ENCODE peak calls at places on chromosomes 2 and 18, in four cellular contexts. One of them, this sample, is unnamed. For H3K79me2, the result is how much of the 10 kb centered on the place peaks cover.

GRCh38 chr18:48629730-48630324 is 91.0 kb downstream of the CTIF start:
- DNase-seq in H9: no peak
- DNase-seq in trophoblast cell: peak
- DNase-seq in H1: no peak
- DNase-seq in this sample: peak

GRCh38 chr2:85773692-85774091 is 19.9 kb downstream of the ATOH8 start:
- DNase-seq in H9: no peak
- DNase-seq in trophoblast cell: no peak
- DNase-seq in H1: no peak
- DNase-seq in this sample: no peak

GRCh38 chr2:15832849-15833680 is 107.3 kb upstream of the MYCN start:
- DNase-seq in H9: no peak
- DNase-seq in trophoblast cell: no peak
- DNase-seq in H1: no peak
- DNase-seq in this sample: no peak

GRCh38 chr2:188622898-188623297 is 331.2 kb downstream of the GULP1 start:
- DNase-seq in H9: no peak
- DNase-seq in trophoblast cell: no peak
- DNase-seq in H1: no peak
- DNase-seq in this sample: no peak

GRCh38 chr2:217712431-217712830 is 290.4 kb downstream of the TNS1 start:
- DNase-seq in H9: no peak
- DNase-seq in trophoblast cell: no peak
- DNase-seq in H1: no peak
- DNase-seq in this sample: no peak

GRCh38 chr2:150620860-150621259 is 133.4 kb upstream of the RND3 start:
- DNase-seq in H9: no peak
- DNase-seq in trophoblast cell: no peak
- DNase-seq in H1: no peak
- DNase-seq in this sample: no peak

GRCh38 chr18:49999128-49999527 is 185.8 kb upstream of the ACAA2 start:
- DNase-seq in H9: no peak
- DNase-seq in trophoblast cell: no peak
- DNase-seq in H1: no peak
- DNase-seq in this sample: no peak

GRCh38 chr2:128145651-128146050 is 54.7 kb downstream of the UGGT1 start:
- DNase-seq in H9: no peak
- DNase-seq in trophoblast cell: no peak
- DNase-seq in H1: no peak
- DNase-seq in this sample: no peak

GRCh38 chr2:175631247-175631628 is 370.8 kb downstream of the LNPK start:
- DNase-seq in H9: no peak
- DNase-seq in trophoblast cell: no peak
- DNase-seq in H1: no peak
- DNase-seq in this sample: no peak

GRCh38 chr2:168326578-168326977 is 79.2 kb upstream of the STK39 start:
- DNase-seq in H9: no peak
- DNase-seq in trophoblast cell: no peak
- DNase-seq in H1: no peak
- DNase-seq in this sample: no peak

GRCh38 chr2:30239308-30240161 is 8.2 kb downstream of the LBH start:
- DNase-seq in H9: peak
- DNase-seq in trophoblast cell: peak
- DNase-seq in H1: no peak
- DNase-seq in this sample: peak

GRCh38 chr18:38923136-38923535 is 1357.5 kb upstream of the CELF4 start:
- DNase-seq in H9: no peak
- DNase-seq in trophoblast cell: no peak
- DNase-seq in H1: no peak
- DNase-seq in this sample: peak

GRCh38 chr2:106956879-106957278 is 70.9 kb upstream of the ST6GAL2 start:
- DNase-seq in H9: no peak
- DNase-seq in trophoblast cell: peak
- DNase-seq in H1: no peak
- DNase-seq in this sample: peak

GRCh38 chr18:32769242-32770180 is 3.3 kb downstream of the KLHL14 start:
- DNase-seq in H9: peak
- DNase-seq in trophoblast cell: peak
- DNase-seq in H1: no peak
- DNase-seq in this sample: peak

GRCh38 chr2:202822411-202822810 is 49.2 kb downstream of the ICA1L start:
- DNase-seq in H9: no peak
- DNase-seq in trophoblast cell: no peak
- DNase-seq in H1: no peak
- DNase-seq in this sample: no peak

GRCh38 chr2:222545821-222546540 is 109.9 kb downstream of the FARSB start:
- DNase-seq in H9: no peak
- DNase-seq in trophoblast cell: no peak
- DNase-seq in H1: no peak
- DNase-seq in this sample: no peak

GRCh38 chr18:57585846-57586242 is 658 bp downstream of the FECH start:
- DNase-seq in H9: no peak
- DNase-seq in trophoblast cell: no peak
- DNase-seq in H1: no peak
- DNase-seq in this sample: peak

GRCh38 chr2:12227941-12228608 is 481.6 kb downstream of the LPIN1 start:
- DNase-seq in H9: no peak
- DNase-seq in trophoblast cell: peak
- DNase-seq in H1: no peak
- DNase-seq in this sample: no peak

GRCh38 chr2:86671304-86671981 is 47.8 kb upstream of the RNF103 start:
- DNase-seq in H9: no peak
- DNase-seq in trophoblast cell: peak
- DNase-seq in H1: no peak
- DNase-seq in this sample: peak

GRCh38 chr2:118443596-118443995 is 355.3 kb downstream of the INSIG2 start:
- DNase-seq in H9: no peak
- DNase-seq in trophoblast cell: no peak
- DNase-seq in H1: no peak
- DNase-seq in this sample: peak

GRCh38 chr18:79872852-79873444 is 75.2 kb downstream of the KCNG2 start:
- DNase-seq in H9: peak
- DNase-seq in trophoblast cell: no peak
- DNase-seq in H1: no peak
- DNase-seq in this sample: no peak

GRCh38 chr18:9101730-9102390 is 639 bp upstream of the NDUFV2 start:
- DNase-seq in H9: no peak
- DNase-seq in trophoblast cell: peak
- DNase-seq in H1: no peak
- DNase-seq in this sample: no peak

GRCh38 chr2:105176429-105176828 is 65.1 kb upstream of the GPR45 start:
- DNase-seq in H9: no peak
- DNase-seq in trophoblast cell: no peak
- DNase-seq in H1: no peak
- DNase-seq in this sample: no peak

GRCh38 chr2:71504611-71505010 is 51.2 kb downstream of the DYSF start:
- DNase-seq in H9: no peak
- DNase-seq in trophoblast cell: no peak
- DNase-seq in H1: no peak
- DNase-seq in this sample: no peak

GRCh38 chr2:71505770-71506140 is 52.4 kb downstream of the DYSF start:
- DNase-seq in H9: no peak
- DNase-seq in trophoblast cell: no peak
- DNase-seq in H1: no peak
- DNase-seq in this sample: no peak

GRCh38 chr2:71505086-71505769 is 51.9 kb downstream of the DYSF start:
- DNase-seq in H9: no peak
- DNase-seq in trophoblast cell: no peak
- DNase-seq in H1: no peak
- DNase-seq in this sample: no peak

GRCh38 chr2:71502941-71503738 is 49.8 kb downstream of the DYSF start:
- DNase-seq in H9: no peak
- DNase-seq in trophoblast cell: no peak
- DNase-seq in H1: no peak
- DNase-seq in this sample: no peak

GRCh38 chr2:71503827-71504226 is 50.5 kb downstream of the DYSF start:
- DNase-seq in H9: no peak
- DNase-seq in trophoblast cell: peak
- DNase-seq in H1: no peak
- DNase-seq in this sample: no peak
- H3K27ac ChIP-seq in H9: no peak
- H3K27ac ChIP-seq in trophoblast cell: no peak
- H3K27ac ChIP-seq in H1: no peak
- H3K27ac ChIP-seq in this sample: no peak

GRCh38 chr2:235552671-235553070 is 58.8 kb downstream of the AGAP1 start:
- DNase-seq in H9: no peak
- DNase-seq in trophoblast cell: no peak
- DNase-seq in H1: no peak
- DNase-seq in this sample: no peak
- H3K79me2 ChIP-seq in H9: under half
- H3K79me2 ChIP-seq in trophoblast cell: under half
- H3K79me2 ChIP-seq in H1: under half
- H3K79me2 ChIP-seq in this sample: under half

DNA sequence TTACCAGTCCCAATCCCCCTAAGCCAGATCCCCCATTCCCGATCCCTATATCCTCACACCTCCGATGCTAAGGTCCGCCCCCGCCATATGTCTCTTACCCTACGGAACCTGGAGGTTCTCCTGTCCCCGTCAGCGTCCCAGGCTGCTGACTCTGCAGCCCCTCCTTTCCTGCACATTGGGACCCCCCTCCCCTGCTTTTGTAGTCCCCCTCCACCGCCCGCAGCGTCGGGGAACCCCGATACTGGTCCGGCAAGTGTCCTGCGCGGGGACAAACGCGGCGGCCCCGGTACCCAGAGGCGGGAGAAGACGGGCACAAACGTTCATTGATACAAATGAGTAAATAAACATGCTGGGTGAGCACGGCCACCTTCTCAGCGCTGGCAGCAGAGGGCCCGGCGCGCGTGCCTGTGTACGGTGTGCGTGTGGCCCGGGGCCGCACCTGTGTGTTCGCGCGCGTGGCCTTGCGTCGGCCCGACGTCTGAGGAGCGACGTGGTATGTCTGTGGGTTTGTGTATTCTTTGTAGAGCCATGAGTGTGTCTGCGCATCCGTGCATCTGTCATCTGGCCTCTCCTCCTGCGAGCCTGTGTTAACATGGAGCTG is 2.0 kb upstream of the CYP26B1 start:
- DNase-seq in H9: no peak
- DNase-seq in trophoblast cell: peak
- DNase-seq in H1: no peak
- DNase-seq in this sample: peak
- H3K23ac ChIP-seq in H9: no peak
- H3K23ac ChIP-seq in trophoblast cell: no peak
- H3K23ac ChIP-seq in H1: no peak
- H3K23ac ChIP-seq in this sample: no peak

DNA sequence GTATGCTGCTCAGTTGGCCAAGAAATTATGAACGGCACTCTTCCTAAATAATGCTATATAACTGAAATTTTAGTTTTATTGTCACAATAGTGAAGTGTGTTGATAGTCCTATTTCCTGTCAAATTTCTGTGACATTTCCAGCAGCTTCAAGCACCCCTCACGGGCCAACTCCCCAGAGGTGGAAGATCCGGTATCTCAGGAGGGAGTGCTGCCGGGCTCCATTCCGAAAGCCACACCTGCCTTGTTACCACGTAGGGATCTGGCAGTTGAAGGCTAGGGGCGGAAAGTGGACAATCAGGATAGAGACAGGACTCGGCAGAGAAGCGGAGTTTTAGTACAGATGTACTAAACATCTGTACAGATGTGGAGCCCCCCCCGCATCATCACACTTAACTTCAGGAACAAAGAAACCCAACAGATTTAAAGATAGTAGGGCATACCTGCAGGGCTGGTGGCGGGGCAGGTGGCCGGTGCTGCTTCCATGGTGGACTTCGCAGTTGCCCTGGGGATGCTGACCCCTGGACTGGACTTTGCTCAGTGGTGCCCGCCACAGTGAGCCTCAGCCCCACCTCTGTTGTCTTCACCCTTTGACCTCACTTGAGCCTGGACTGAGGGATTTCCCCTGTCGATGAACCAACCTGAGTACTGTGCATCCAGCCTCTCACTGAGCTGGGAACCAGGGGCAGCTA is 22.3 kb downstream of the ASAP2 start:
- DNase-seq in H9: no peak
- DNase-seq in trophoblast cell: peak
- DNase-seq in H1: no peak
- DNase-seq in this sample: no peak
- H3K27ac ChIP-seq in H9: no peak
- H3K27ac ChIP-seq in trophoblast cell: no peak
- H3K27ac ChIP-seq in H1: no peak
- H3K27ac ChIP-seq in this sample: no peak

DNA sequence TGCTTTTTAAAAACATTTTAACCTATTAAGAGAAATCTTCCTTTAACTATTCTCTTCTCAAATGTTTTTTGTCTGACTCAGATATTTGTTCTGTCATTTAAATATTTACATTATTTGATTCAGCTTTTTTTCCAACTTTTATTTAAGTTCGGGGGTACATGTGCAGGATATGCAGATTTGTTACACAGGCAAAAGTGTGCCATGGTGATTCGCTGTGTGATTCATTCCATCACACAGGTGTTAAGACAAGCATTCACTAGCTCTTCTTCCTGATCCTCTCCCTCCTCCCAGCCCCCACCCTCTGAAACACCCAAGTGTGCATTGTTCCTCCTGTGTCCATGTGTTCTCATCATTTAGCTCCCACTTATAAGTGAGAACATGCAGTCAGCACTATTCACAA is 19.4 kb downstream of the SP100 start:
- DNase-seq in H9: no peak
- DNase-seq in trophoblast cell: no peak
- DNase-seq in H1: no peak
- DNase-seq in this sample: no peak
- H3K79me2 ChIP-seq in H9: under half
- H3K79me2 ChIP-seq in trophoblast cell: under half
- H3K79me2 ChIP-seq in H1: under half
- H3K79me2 ChIP-seq in this sample: under half

DNA sequence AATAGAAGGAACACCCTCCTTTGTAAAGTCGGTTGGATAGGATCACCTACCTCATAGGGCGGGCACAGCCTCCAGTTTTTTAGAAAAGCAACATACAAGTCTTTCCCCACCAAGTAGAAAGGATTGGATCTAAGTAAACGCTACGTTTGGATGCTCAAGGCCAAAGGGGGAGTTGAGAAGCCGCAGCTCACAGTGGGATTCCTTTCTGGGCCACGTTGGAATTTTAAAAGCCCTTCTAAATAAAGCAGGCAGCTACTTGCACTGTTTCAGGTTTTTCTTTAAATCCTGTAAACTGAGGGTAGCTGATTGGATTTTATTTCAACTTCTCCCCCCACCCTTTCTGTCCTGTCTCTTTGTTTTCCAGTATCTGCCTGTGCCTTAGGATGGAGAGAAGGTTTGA is 44.2 kb downstream of the SH3BP4 start:
- DNase-seq in H9: no peak
- DNase-seq in trophoblast cell: no peak
- DNase-seq in H1: no peak
- DNase-seq in this sample: no peak
- H3K23ac ChIP-seq in H9: no peak
- H3K23ac ChIP-seq in trophoblast cell: no peak
- H3K23ac ChIP-seq in H1: no peak
- H3K23ac ChIP-seq in this sample: no peak

DNA sequence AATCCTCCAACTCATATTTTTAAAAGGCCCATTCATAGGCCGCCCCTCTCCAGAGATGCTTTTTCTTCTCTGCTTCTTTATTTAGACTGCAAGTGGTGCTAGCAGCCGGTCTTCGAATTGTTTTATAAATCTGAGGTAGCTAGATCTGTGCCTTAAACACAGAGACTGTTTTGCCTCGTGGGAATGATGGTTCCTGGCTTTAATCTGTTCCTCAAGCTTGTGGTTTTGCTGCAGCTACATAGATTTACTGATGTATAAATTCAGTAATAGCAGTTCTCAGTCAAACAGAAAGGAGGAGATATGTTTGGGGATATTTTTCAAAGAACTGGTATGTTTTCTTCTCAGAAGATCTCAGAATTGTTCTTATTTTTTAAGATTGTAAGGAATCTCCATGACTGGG is 45.3 kb downstream of the TNFRSF11A start:
- DNase-seq in H9: no peak
- DNase-seq in trophoblast cell: no peak
- DNase-seq in H1: no peak
- DNase-seq in this sample: no peak
- H3K27ac ChIP-seq in H9: no peak
- H3K27ac ChIP-seq in trophoblast cell: no peak
- H3K27ac ChIP-seq in H1: no peak
- H3K27ac ChIP-seq in this sample: no peak

This sample was measured in mesendoderm.